ENCODE peak calls at places on chromosomes 2 and 18, in five cellular contexts. One of them, this sample, is unnamed.

GRCh38 chr2:73907840-73908452 is 15.1 kb downstream of the ACTG2 start:
- DNase-seq in NT2/D1: peak
- DNase-seq in HCT116: no peak
- DNase-seq in GM12878: peak
- DNase-seq in H1: peak
- DNase-seq in this sample: peak

GRCh38 chr2:42186378-42186777 is 17.2 kb downstream of the EML4 start:
- DNase-seq in NT2/D1: no peak
- DNase-seq in HCT116: no peak
- DNase-seq in GM12878: no peak
- DNase-seq in H1: no peak
- DNase-seq in this sample: no peak

GRCh38 chr2:149040451-149040850 is 2.0 kb downstream of the LYPD6B start:
- DNase-seq in NT2/D1: peak
- DNase-seq in HCT116: peak
- DNase-seq in GM12878: no peak
- DNase-seq in H1: peak
- DNase-seq in this sample: peak

GRCh38 chr18:45775241-45775676 is 50.2 kb upstream of the SIGLEC15 start:
- DNase-seq in NT2/D1: peak
- DNase-seq in HCT116: peak
- DNase-seq in GM12878: no peak
- DNase-seq in H1: peak
- DNase-seq in this sample: no peak

GRCh38 chr2:216691210-216691741 is 4.1 kb downstream of the IGFBP5 start:
- DNase-seq in NT2/D1: peak
- DNase-seq in HCT116: no peak
- DNase-seq in GM12878: no peak
- DNase-seq in H1: no peak
- DNase-seq in this sample: no peak

GRCh38 chr2:101806123-101806522 is 108.6 kb downstream of the MAP4K4 start:
- DNase-seq in NT2/D1: peak
- DNase-seq in HCT116: peak
- DNase-seq in GM12878: no peak
- DNase-seq in H1: no peak
- DNase-seq in this sample: peak

GRCh38 chr18:50009772-50010171 is 185.2 kb downstream of the MYO5B start:
- DNase-seq in NT2/D1: no peak
- DNase-seq in HCT116: peak
- DNase-seq in GM12878: peak
- DNase-seq in H1: peak
- DNase-seq in this sample: peak

GRCh38 chr2:101038455-101039255 is 36.6 kb downstream of the RPL31 start:
- DNase-seq in NT2/D1: no peak
- DNase-seq in HCT116: peak
- DNase-seq in GM12878: no peak
- DNase-seq in H1: peak
- DNase-seq in this sample: peak

GRCh38 chr18:12092398-12093229 is 1.0 kb upstream of the ANKRD62 start:
- DNase-seq in NT2/D1: no peak
- DNase-seq in HCT116: peak
- DNase-seq in GM12878: peak
- DNase-seq in H1: peak
- DNase-seq in this sample: peak

GRCh38 chr2:158692372-158693103 is 102.6 kb upstream of the DAPL1 start:
- DNase-seq in NT2/D1: no peak
- DNase-seq in HCT116: no peak
- DNase-seq in GM12878: no peak
- DNase-seq in H1: no peak
- DNase-seq in this sample: peak

GRCh38 chr2:211982162-211982561 is 556.4 kb downstream of the ERBB4 start:
- DNase-seq in NT2/D1: no peak
- DNase-seq in HCT116: no peak
- DNase-seq in GM12878: no peak
- DNase-seq in H1: no peak
- DNase-seq in this sample: no peak

GRCh38 chr2:158686166-158686792 is 108.8 kb upstream of the DAPL1 start:
- DNase-seq in NT2/D1: no peak
- DNase-seq in HCT116: no peak
- DNase-seq in GM12878: no peak
- DNase-seq in H1: no peak
- DNase-seq in this sample: no peak

GRCh38 chr2:104872866-104873688 is 19.2 kb downstream of the POU3F3 start:
- DNase-seq in NT2/D1: no peak
- DNase-seq in HCT116: peak
- DNase-seq in GM12878: no peak
- DNase-seq in H1: peak
- DNase-seq in this sample: peak

GRCh38 chr18:70288171-70288850 is 534 bp upstream of the SOCS6 start:
- DNase-seq in NT2/D1: no peak
- DNase-seq in HCT116: no peak
- DNase-seq in GM12878: no peak
- DNase-seq in H1: peak
- DNase-seq in this sample: peak

GRCh38 chr2:183998041-183998796 is 600.1 kb upstream of the ZNF804A start:
- DNase-seq in NT2/D1: no peak
- DNase-seq in HCT116: no peak
- DNase-seq in GM12878: peak
- DNase-seq in H1: no peak
- DNase-seq in this sample: no peak

GRCh38 chr2:183993052-183993451 is 605.3 kb upstream of the ZNF804A start:
- DNase-seq in NT2/D1: no peak
- DNase-seq in HCT116: no peak
- DNase-seq in GM12878: no peak
- DNase-seq in H1: no peak
- DNase-seq in this sample: no peak

GRCh38 chr2:183998797-183999190 is 599.5 kb upstream of the ZNF804A start:
- DNase-seq in NT2/D1: no peak
- DNase-seq in HCT116: no peak
- DNase-seq in GM12878: no peak
- DNase-seq in H1: no peak
- DNase-seq in this sample: no peak

GRCh38 chr2:183995632-183996031 is 602.7 kb upstream of the ZNF804A start:
- DNase-seq in NT2/D1: no peak
- DNase-seq in HCT116: no peak
- DNase-seq in GM12878: no peak
- DNase-seq in H1: no peak
- DNase-seq in this sample: no peak

GRCh38 chr2:183996825-183997823 is 601.2 kb upstream of the ZNF804A start:
- DNase-seq in NT2/D1: no peak
- DNase-seq in HCT116: no peak
- DNase-seq in GM12878: no peak
- DNase-seq in H1: no peak
- DNase-seq in this sample: no peak
- TF ChIP-seq YY1 in NT2/D1: no peak
- TF ChIP-seq YY1 in HCT116: no peak
- TF ChIP-seq YY1 in GM12878: no peak
- TF ChIP-seq YY1 in H1: no peak
- TF ChIP-seq YY1 in this sample: no peak

GRCh38 chr2:55014962-55015939 is 35.0 kb downstream of the RTN4 start:
- DNase-seq in NT2/D1: no peak
- DNase-seq in HCT116: peak
- DNase-seq in GM12878: no peak
- DNase-seq in H1: no peak
- DNase-seq in this sample: peak
- TF ChIP-seq YY1 in NT2/D1: no peak
- TF ChIP-seq YY1 in HCT116: no peak
- TF ChIP-seq YY1 in GM12878: peak
- TF ChIP-seq YY1 in H1: no peak
- TF ChIP-seq YY1 in this sample: no peak

DNA sequence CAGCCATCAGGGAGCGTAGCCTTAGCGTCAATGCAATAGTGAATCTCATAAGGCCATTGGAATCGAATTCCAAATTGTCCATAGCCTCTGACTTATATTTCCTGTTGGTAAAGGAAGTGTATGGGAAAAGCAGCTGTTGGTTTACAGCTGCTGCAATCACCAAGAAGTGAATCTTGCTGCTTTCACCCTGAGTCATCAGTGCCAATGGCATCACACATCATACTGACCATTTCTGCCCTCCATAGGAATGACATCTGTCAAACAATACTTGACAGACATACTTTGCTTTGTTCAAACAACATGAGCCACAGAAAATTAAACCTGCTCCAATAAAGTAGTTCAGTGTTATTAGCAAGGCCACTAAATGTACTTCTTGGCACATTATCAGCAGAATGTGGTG is 111.2 kb upstream of the KLHL29 start:
- DNase-seq in NT2/D1: no peak
- DNase-seq in HCT116: no peak
- DNase-seq in GM12878: no peak
- DNase-seq in H1: no peak
- DNase-seq in this sample: no peak
- TF ChIP-seq YY1 in NT2/D1: no peak
- TF ChIP-seq YY1 in HCT116: no peak
- TF ChIP-seq YY1 in GM12878: no peak
- TF ChIP-seq YY1 in H1: no peak
- TF ChIP-seq YY1 in this sample: no peak

GRCh38 chr2:239828192-239828972 is 196.8 kb downstream of the NDUFA10 start:
- DNase-seq in NT2/D1: no peak
- DNase-seq in HCT116: no peak
- DNase-seq in GM12878: no peak
- DNase-seq in H1: peak
- DNase-seq in this sample: no peak
- TF ChIP-seq YY1 in NT2/D1: no peak
- TF ChIP-seq YY1 in HCT116: no peak
- TF ChIP-seq YY1 in GM12878: no peak
- TF ChIP-seq YY1 in H1: no peak
- TF ChIP-seq YY1 in this sample: no peak

GRCh38 chr18:7111134-7111533 is 6.5 kb downstream of the LAMA1 start:
- DNase-seq in NT2/D1: no peak
- DNase-seq in HCT116: no peak
- DNase-seq in GM12878: no peak
- DNase-seq in H1: no peak
- DNase-seq in this sample: no peak
- TF ChIP-seq YY1 in NT2/D1: no peak
- TF ChIP-seq YY1 in HCT116: no peak
- TF ChIP-seq YY1 in GM12878: no peak
- TF ChIP-seq YY1 in H1: no peak
- TF ChIP-seq YY1 in this sample: no peak